ENCODE peak calls at places on chromosomes 4 and X, in four cellular contexts. One of them, this sample, is unnamed.

GRCh38 chr4:41363384-41363981 is 106.8 kb downstream of the UCHL1 start:
- DNase-seq in ovary: no peak
- DNase-seq in T-helper 17 cell: no peak
- DNase-seq in foreskin fibroblast: peak
- DNase-seq in this sample: no peak

GRCh38 chr4:134219043-134219442 is 17.5 kb upstream of the PABPC4L start:
- DNase-seq in foreskin fibroblast: no peak
- DNase-seq in ovary: no peak
- DNase-seq in T-helper 17 cell: no peak
- DNase-seq in this sample: no peak

GRCh38 chr4:117771647-117772337 is 262.5 kb upstream of the NDST3 start:
- DNase-seq in ovary: no peak
- DNase-seq in T-helper 17 cell: no peak
- DNase-seq in foreskin fibroblast: no peak
- DNase-seq in this sample: no peak

GRCh38 chr4:159071178-159071968 is 31.5 kb upstream of the RAPGEF2 start:
- DNase-seq in ovary: no peak
- DNase-seq in foreskin fibroblast: peak
- DNase-seq in T-helper 17 cell: no peak
- DNase-seq in this sample: no peak

GRCh38 chrX:39336709-39337294 is 535.5 kb downstream of the MID1IP1 start:
- DNase-seq in ovary: peak
- DNase-seq in foreskin fibroblast: no peak
- DNase-seq in T-helper 17 cell: no peak
- DNase-seq in this sample: no peak

GRCh38 chrX:41384041-41384705 is 50.2 kb downstream of the DDX3X start:
- DNase-seq in foreskin fibroblast: peak
- DNase-seq in ovary: peak
- DNase-seq in T-helper 17 cell: peak
- DNase-seq in this sample: peak

GRCh38 chrX:79367907-79368306 is 773 bp upstream of the ITM2A start:
- DNase-seq in ovary: no peak
- DNase-seq in T-helper 17 cell: no peak
- DNase-seq in foreskin fibroblast: no peak
- DNase-seq in this sample: no peak

GRCh38 chrX:30713061-30713525 is 59.9 kb downstream of the GK start:
- DNase-seq in foreskin fibroblast: peak
- DNase-seq in T-helper 17 cell: no peak
- DNase-seq in ovary: peak
- DNase-seq in this sample: peak

GRCh38 chr4:101421393-101421792 is 74.1 kb upstream of the PPP3CA start:
- DNase-seq in foreskin fibroblast: peak
- DNase-seq in ovary: no peak
- DNase-seq in T-helper 17 cell: no peak
- DNase-seq in this sample: no peak

GRCh38 chr4:114479595-114479994 is 119.0 kb upstream of the UGT8 start:
- DNase-seq in T-helper 17 cell: no peak
- DNase-seq in ovary: no peak
- DNase-seq in foreskin fibroblast: no peak
- DNase-seq in this sample: no peak

GRCh38 chrX:154748712-154749339 is 2.1 kb downstream of the GAB3 start:
- DNase-seq in foreskin fibroblast: peak
- DNase-seq in ovary: peak
- DNase-seq in T-helper 17 cell: peak
- DNase-seq in this sample: no peak

GRCh38 chrX:13934731-13935130 is 95.0 kb downstream of the GEMIN8 start:
- DNase-seq in ovary: no peak
- DNase-seq in T-helper 17 cell: no peak
- DNase-seq in foreskin fibroblast: no peak
- DNase-seq in this sample: no peak

GRCh38 chr4:125639182-125639621 is 324.4 kb downstream of the FAT4 start:
- DNase-seq in T-helper 17 cell: no peak
- DNase-seq in ovary: no peak
- DNase-seq in foreskin fibroblast: peak
- DNase-seq in this sample: no peak

GRCh38 chr4:117481742-117482141 is 396.4 kb upstream of the TRAM1L1 start:
- DNase-seq in T-helper 17 cell: no peak
- DNase-seq in ovary: no peak
- DNase-seq in foreskin fibroblast: no peak
- DNase-seq in this sample: no peak

GRCh38 chr4:114180481-114180880 is 201.0 kb upstream of the ARSJ start:
- DNase-seq in ovary: peak
- DNase-seq in T-helper 17 cell: no peak
- DNase-seq in foreskin fibroblast: peak
- DNase-seq in this sample: no peak

GRCh38 chrX:68416592-68416991 is 16.7 kb downstream of the OPHN1 start:
- DNase-seq in T-helper 17 cell: no peak
- DNase-seq in foreskin fibroblast: no peak
- DNase-seq in ovary: no peak
- DNase-seq in this sample: peak

GRCh38 chrX:23699636-23700194 is 32.4 kb downstream of the PRDX4 start:
- DNase-seq in ovary: peak
- DNase-seq in T-helper 17 cell: no peak
- DNase-seq in foreskin fibroblast: no peak
- DNase-seq in this sample: no peak